ENCODE peak calls at places on chromosomes 1 and 21, in ten cellular contexts. I, H, G, P, Q, E, R, V, M and C are unnamed samples. For H3K4me1 and H3K9me3, the result is how much of the 10 kb centered on the place peaks cover.

GRCh38 chr1:23423415-23424170 is 955 bp downstream of the TCEA3 start:
- DNase-seq in I (no peak), H (peak), G (no peak), P (no peak), Q (no peak), E (no peak), R (no peak), V (no peak), M (peak), C (no peak)

GRCh38 chr1:101484896-101485412 is 248.1 kb downstream of the S1PR1 start:
- DNase-seq in I (no peak), H (no peak), G (no peak), P (no peak), Q (no peak), E (no peak), R (no peak), V (no peak), M (no peak), C (no peak)

GRCh38 chr1:199929556-199929955 is 98.0 kb upstream of the NR5A2 start:
- DNase-seq in I (no peak), H (no peak), G (no peak), P (no peak), Q (no peak), E (no peak), R (no peak), V (no peak), M (no peak), C (no peak)

GRCh38 chr1:187313115-187313514 is 484.4 kb downstream of the PLA2G4A start:
- DNase-seq in I (no peak), H (no peak), G (no peak), P (no peak), Q (no peak), E (no peak), R (no peak), V (no peak), M (no peak), C (no peak)

GRCh38 chr1:222252788-222253187 is 295.1 kb downstream of the HHIPL2 start:
- DNase-seq in I (no peak), H (no peak), G (no peak), P (no peak), Q (no peak), E (no peak), R (no peak), V (no peak), M (no peak), C (no peak)

GRCh38 chr1:22737374-22738068 is 26.9 kb downstream of the EPHB2 start:
- DNase-seq in I (no peak), H (no peak), G (no peak), P (no peak), Q (no peak), E (no peak), R (no peak), V (no peak), M (no peak), C (no peak)

GRCh38 chr1:91777196-91777595 is 108.8 kb downstream of the TGFBR3 start:
- DNase-seq in I (no peak), H (no peak), G (no peak), P (no peak), Q (no peak), E (no peak), R (no peak), V (no peak), M (no peak), C (no peak)

GRCh38 chr1:119116725-119117124 is 23.7 kb downstream of the WARS2 start:
- DNase-seq in I (no peak), H (no peak), G (no peak), P (no peak), Q (no peak), E (no peak), R (no peak), V (no peak), M (no peak), C (no peak)

GRCh38 chr1:235160395-235160964 is 570 bp downstream of the RBM34 start:
- DNase-seq in I (no peak), H (no peak), G (peak), P (no peak), Q (no peak), E (no peak), R (no peak), V (peak), M (no peak), C (no peak)

GRCh38 chr21:37433441-37433840 is 66.9 kb downstream of the DYRK1A start:
- DNase-seq in I (no peak), H (no peak), G (no peak), P (no peak), Q (no peak), E (no peak), R (no peak), V (no peak), M (no peak), C (no peak)

GRCh38 chr21:37435719-37436118 is 69.1 kb downstream of the DYRK1A start:
- DNase-seq in I (no peak), H (no peak), G (no peak), P (no peak), Q (no peak), E (no peak), R (no peak), V (no peak), M (no peak), C (no peak)

GRCh38 chr21:37436180-37436579 is 69.6 kb downstream of the DYRK1A start:
- DNase-seq in I (no peak), H (no peak), G (no peak), P (no peak), Q (no peak), E (no peak), R (no peak), V (no peak), M (no peak), C (no peak)

GRCh38 chr21:37435120-37435519 is 68.5 kb downstream of the DYRK1A start:
- DNase-seq in I (peak), H (peak), G (no peak), P (no peak), Q (peak), E (no peak), R (peak), V (peak), M (no peak), C (peak)

DNA sequence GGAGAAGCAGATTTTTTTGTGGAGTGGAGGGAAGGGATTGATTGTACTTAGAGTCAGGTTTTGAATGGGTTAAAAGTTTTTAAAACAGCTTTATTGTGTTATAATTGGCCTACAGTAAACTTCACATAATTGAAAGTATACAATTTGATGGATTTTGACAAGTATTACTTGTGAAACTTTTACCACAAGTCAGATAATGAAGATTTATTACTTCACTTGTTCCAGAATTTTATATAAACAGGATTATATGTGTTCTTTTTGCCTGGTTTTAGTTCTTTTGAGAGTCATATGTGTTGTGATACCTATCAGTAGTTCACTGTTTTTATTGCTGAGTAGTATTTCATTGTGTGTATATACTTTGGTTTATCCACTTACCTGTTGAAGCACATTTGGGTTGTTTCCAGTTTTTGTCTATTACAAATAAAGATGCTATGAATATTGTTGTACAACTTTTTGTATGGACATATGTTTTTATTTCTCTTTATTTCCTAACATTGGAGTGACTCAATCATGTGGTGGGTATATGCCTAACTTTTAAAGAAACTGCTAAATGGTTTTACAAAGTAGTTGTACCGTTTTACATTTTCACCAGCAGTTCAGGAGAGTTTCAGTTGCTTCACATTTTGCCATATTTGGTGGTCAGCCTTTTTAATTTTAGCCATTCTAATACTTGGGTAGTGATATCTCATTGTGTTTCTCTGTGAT is 71.0 kb downstream of the DYRK1A start:
- DNase-seq in I (no peak), H (no peak), G (no peak), P (no peak), Q (no peak), E (no peak), R (no peak), V (no peak), M (no peak), C (no peak)
- H3K4me1 ChIP-seq in I (under half), H (under half), G (under half), P (under half), Q (half or more), E (under half), R (under half), V (under half), M (under half), C (under half)

DNA sequence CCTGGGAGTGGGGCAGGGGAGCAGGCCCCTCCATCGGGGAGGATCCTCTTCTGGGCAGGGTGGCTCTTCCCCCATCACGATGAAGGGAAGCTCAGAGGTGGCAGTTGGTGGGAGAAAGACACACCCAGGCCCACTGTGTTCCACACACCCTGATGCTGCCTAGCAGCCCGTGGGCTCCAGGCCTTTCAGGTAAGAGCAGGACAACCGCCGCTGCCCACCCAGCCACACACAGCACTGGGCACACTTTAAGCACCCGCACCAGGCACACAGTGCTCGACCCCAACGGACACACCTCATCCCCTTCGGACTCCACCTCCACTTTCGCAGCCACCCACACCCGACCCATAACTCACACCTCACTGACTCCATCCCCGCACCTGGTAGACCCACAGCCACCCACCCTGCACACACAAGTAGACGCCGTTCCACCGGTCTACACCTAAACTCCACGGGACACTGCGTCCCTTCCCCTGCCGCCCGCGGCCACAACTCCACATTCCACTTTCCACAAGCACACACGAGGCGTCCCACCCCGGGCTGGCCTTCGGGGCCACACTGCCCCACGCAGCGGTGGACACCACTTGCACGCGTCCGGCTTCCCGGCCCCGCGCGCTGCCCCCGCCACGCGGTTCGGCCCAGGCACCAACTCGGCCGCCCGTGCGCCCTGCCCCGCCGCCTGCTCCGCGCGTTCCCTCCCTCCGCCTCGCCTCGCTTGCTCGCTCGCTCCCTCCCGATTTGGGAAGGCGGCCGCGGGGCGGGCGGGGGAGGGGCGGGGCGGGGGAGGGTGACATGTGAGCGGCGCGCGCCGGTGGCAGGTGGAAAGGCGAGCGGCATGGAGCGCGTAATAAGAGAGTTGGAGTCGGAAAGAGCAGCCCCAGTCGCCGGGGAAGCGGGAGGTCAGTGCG is at the start of gene KCNQ4:
- DNase-seq in I (peak), H (peak), G (no peak), P (no peak), Q (peak), E (peak), R (peak), V (peak), M (peak), C (no peak)
- H3K4me3 ChIP-seq in I (peak), H (peak), G (no peak), P (no peak), Q (peak), E (peak), R (peak), V (peak), M (peak), C (no peak)

DNA sequence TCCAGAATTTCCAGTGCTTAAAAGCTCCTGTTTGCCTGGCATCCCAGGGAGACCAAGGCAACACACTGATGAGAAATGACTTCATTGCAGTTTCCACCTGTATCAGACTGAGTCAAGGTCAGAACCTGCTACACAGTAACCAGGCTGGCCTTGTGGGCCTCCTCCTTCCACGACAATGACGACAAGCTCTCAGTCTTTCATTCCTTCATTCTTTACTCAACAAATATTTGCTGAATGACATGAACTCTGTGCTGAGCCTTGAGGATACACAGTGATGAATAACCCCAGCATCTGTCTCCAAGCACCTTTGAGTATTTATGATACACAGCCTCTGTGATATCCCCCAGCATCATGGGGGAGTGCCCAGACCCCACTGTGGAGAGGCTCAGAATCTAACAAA is 8.9 kb upstream of the LCE5A start:
- DNase-seq in I (no peak), H (no peak), G (no peak), P (no peak), Q (no peak), E (no peak), R (no peak), V (no peak), M (no peak), C (no peak)
- H3K9me3 ChIP-seq in I (half or more), H (under half), G (under half), P (under half), Q (under half), E (under half), R (under half), V (under half), M (under half), C (under half)

DNA sequence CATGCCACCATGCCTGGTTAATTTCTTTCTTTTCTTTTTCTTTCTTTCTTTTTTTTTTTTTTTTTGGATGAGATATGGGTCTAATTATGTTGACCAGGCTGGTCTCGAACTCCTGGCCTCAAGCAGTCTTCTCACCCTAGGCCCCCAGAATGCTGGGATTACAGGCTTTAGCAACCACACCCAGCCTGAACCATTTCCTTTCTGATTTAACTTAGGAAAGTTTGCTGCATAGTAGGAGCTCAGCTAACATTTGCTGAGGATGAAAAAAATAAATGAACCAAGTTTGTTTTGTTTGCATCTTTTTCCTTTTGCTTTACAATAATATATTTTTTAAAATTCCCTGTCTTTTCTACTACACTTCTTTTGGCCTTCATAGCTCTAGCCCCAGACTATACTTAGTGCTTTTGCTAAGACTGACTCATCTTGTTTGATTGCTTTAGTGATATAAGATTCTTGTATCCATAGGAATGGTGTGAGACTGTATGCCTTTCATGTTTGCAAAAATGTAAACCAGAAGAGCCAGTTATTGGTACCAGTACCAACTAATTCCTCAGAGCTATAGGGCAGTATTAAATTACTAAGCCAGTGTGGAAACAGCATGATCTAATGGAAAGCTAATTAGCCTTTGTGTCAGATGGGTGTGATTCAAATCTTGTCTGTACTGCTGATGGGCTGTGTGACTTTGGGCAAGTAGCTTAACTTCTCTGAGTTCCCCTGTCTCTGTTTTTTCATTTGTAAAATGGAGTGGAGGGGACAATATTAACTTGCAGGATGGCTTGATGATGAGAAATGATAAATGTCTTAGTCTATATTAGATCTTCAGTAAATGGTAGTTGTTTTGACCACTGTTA is 66.9 kb downstream of the NFIA start:
- DNase-seq in I (no peak), H (no peak), G (no peak), P (peak), Q (no peak), E (no peak), R (no peak), V (no peak), M (no peak), C (no peak)
- H3K4me1 ChIP-seq in I (under half), H (under half), G (under half), P (under half), Q (half or more), E (under half), R (under half), V (under half), M (under half), C (under half)

DNA sequence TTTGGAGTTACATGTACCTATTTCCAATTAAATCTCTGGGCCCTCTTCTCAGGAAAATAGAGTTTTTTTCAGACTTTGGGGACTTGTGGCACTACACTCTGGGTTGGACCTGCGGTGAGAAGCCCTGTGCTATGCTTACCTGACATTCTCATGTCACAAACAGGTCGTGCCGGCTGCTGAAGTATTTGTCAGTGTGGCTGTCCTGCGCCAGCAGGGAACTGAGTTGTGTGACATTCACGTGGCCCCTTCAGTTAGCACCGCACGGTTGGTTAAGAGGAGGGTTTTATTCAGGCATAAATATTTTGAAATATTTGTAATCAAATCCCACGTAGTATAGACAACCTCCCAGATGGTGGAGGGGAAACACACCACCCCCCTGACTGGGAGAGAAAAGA is 6.3 kb upstream of the COL6A2 start:
- DNase-seq in I (no peak), H (peak), G (no peak), P (no peak), Q (no peak), E (peak), R (no peak), V (no peak), M (peak), C (no peak)
- H3K4me3 ChIP-seq in I (no peak), H (peak), G (no peak), P (no peak), Q (no peak), E (no peak), R (no peak), V (no peak), M (no peak), C (no peak)

GRCh38 chr1:212860713-212861581 is 2.9 kb downstream of the FLVCR1 start:
- DNase-seq in I (no peak), H (no peak), G (no peak), P (no peak), Q (no peak), E (no peak), R (no peak), V (no peak), M (no peak), C (no peak)

GRCh38 chr1:212858461-212859265 is 588 bp downstream of the FLVCR1 start:
- DNase-seq in I (no peak), H (peak), G (peak), P (no peak), Q (peak), E (peak), R (no peak), V (no peak), M (peak), C (peak)

GRCh38 chr1:212862111-212862690 is 4.1 kb downstream of the FLVCR1 start:
- DNase-seq in I (no peak), H (no peak), G (no peak), P (no peak), Q (no peak), E (no peak), R (no peak), V (no peak), M (no peak), C (no peak)

GRCh38 chr1:212867192-212867591 is 9.1 kb downstream of the FLVCR1 start:
- DNase-seq in I (no peak), H (no peak), G (no peak), P (no peak), Q (no peak), E (no peak), R (no peak), V (no peak), M (no peak), C (no peak)

GRCh38 chr1:212864201-212864600 is 6.1 kb downstream of the FLVCR1 start:
- DNase-seq in I (no peak), H (no peak), G (no peak), P (no peak), Q (no peak), E (no peak), R (no peak), V (no peak), M (no peak), C (no peak)
- H3K9me3 ChIP-seq in I (under half), H (under half), G (under half), P (under half), Q (under half), E (under half), R (under half), V (under half), M (under half), C (under half)

GRCh38 chr1:43800801-43801200 is 93.5 kb downstream of the ST3GAL3 start:
- DNase-seq in I (no peak), H (no peak), G (no peak), P (no peak), Q (no peak), E (no peak), R (no peak), V (no peak), M (no peak), C (no peak)

GRCh38 chr1:43791243-43791642 is 83.9 kb downstream of the ST3GAL3 start:
- DNase-seq in I (no peak), H (no peak), G (no peak), P (no peak), Q (no peak), E (no peak), R (no peak), V (no peak), M (no peak), C (no peak)

GRCh38 chr1:43797926-43798325 is 90.6 kb downstream of the ST3GAL3 start:
- DNase-seq in I (no peak), H (no peak), G (no peak), P (no peak), Q (no peak), E (no peak), R (no peak), V (no peak), M (no peak), C (no peak)

GRCh38 chr1:43799656-43800629 is 92.6 kb downstream of the ST3GAL3 start:
- DNase-seq in I (no peak), H (no peak), G (no peak), P (no peak), Q (no peak), E (no peak), R (no peak), V (no peak), M (no peak), C (no peak)

DNA sequence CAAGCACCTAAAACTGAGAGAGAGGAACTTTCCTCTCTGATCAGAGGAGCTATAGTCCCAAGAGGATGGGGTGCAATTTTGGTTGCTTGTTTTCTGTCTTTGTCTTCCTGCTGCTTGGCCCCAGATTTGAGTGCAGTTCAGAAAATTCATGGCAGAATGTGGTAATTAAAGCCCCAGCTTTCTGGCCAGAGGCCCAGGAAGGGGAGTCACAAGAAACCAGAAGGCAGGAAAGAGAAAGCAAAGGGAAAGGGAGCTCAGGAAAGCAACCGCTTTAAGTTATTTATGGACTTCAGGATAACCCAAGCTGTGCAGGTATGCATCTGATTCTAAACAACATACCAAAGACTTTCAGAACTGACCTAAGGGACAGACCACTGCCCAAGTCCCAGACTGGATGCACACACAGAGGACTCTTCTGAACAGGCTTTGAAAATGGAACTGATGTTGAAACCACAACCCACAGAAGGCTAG is 88.8 kb downstream of the ST3GAL3 start:
- DNase-seq in I (no peak), H (no peak), G (no peak), P (no peak), Q (no peak), E (no peak), R (no peak), V (no peak), M (no peak), C (no peak)
- H3K4me1 ChIP-seq in I (under half), H (under half), G (under half), P (under half), Q (under half), E (under half), R (under half), V (under half), M (under half), C (under half)